ENCODE peak calls at places on chromosome 9, in nine cellular contexts. L is GM23338, B is IMR-90, W is dorsolateral prefrontal cortex, I is stomach, P is ovary, K is tibial artery, S is upper lobe of right lung, E is AG04450. Z is an unnamed sample.

GRCh38 chr9:20658677-20659473 is 25.2 kb upstream of the FOCAD start:
- DNase-seq in L (peak; percentile 56), B (no peak), W (no peak), I (no peak), P (no peak), K (no peak), S (no peak), E (no peak), Z (no peak)

GRCh38 chr9:98097836-98098235 is 21.2 kb downstream of the TRIM14 start:
- DNase-seq in L (no peak), B (no peak), W (no peak), I (no peak), P (no peak), K (no peak), S (no peak), E (no peak), Z (no peak)

GRCh38 chr9:112179816-112180215 is 4.7 kb upstream of the SUSD1 start:
- DNase-seq in L (no peak), B (no peak), W (no peak), I (no peak), P (no peak), K (no peak), S (no peak), E (no peak), Z (no peak)

GRCh38 chr9:97046228-97046627 is 7.3 kb upstream of the CTSV start:
- DNase-seq in L (peak; percentile 80), B (peak; percentile 7), W (no peak), I (peak; percentile 76), P (peak; percentile 32), K (no peak), S (peak; percentile 80), E (no peak), Z (no peak)

GRCh38 chr9:69532359-69532758 is 139.8 kb downstream of the APBA1 start:
- DNase-seq in L (no peak), B (peak; percentile 35), W (no peak), I (no peak), P (no peak), K (no peak), S (no peak), E (no peak), Z (no peak)

GRCh38 chr9:129610473-129611301 is 10.2 kb downstream of the C9orf50 start:
- DNase-seq in L (peak; percentile 92), B (peak; percentile 58), W (peak; percentile 64), I (peak; percentile 82), P (peak; percentile 90), K (peak; percentile 73), S (peak; percentile 88), E (no peak), Z (peak; percentile 89)

GRCh38 chr9:135968601-135969000 is 7.4 kb upstream of the UBAC1 start:
- DNase-seq in L (no peak), B (no peak), W (no peak), I (no peak), P (no peak), K (no peak), S (no peak), E (no peak), Z (no peak)

GRCh38 chr9:81318571-81318970 is 370.8 kb downstream of the TLE1 start:
- DNase-seq in L (no peak), B (peak; percentile 72), W (no peak), I (no peak), P (no peak), K (no peak), S (no peak), E (peak; percentile 4), Z (no peak)

GRCh38 chr9:36765077-36765390 is 192.3 kb downstream of the MELK start:
- DNase-seq in L (no peak), B (no peak), W (peak; percentile 15), I (no peak), P (no peak), K (no peak), S (no peak), E (no peak), Z (no peak)

GRCh38 chr9:1604942-1605560 is 410.1 kb upstream of the SMARCA2 start:
- DNase-seq in L (peak; percentile 74), B (no peak), W (no peak), I (no peak), P (no peak), K (no peak), S (no peak), E (no peak), Z (no peak)

GRCh38 chr9:12368569-12368968 is 324.6 kb upstream of the TYRP1 start:
- DNase-seq in L (peak; percentile 8), B (no peak), W (no peak), I (no peak), P (no peak), K (no peak), S (no peak), E (no peak), Z (no peak)

GRCh38 chr9:137044502-137045177 is 1.3 kb downstream of the NPDC1 start:
- DNase-seq in L (no peak), B (no peak), W (no peak), I (peak; percentile 83), P (no peak), K (no peak), S (no peak), E (no peak), Z (no peak)

GRCh38 chr9:36985769-36986547 is 48.1 kb downstream of the PAX5 start:
- DNase-seq in L (peak; percentile 86), B (no peak), W (no peak), I (no peak), P (no peak), K (no peak), S (peak; percentile 33), E (no peak), Z (no peak)

GRCh38 chr9:80320480-80320879 is 748.7 kb downstream of the TLE4 start:
- DNase-seq in L (no peak), B (no peak), W (no peak), I (no peak), P (no peak), K (no peak), S (no peak), E (no peak), Z (no peak)

GRCh38 chr9:126756876-126757415 is 47.9 kb upstream of the ZBTB43 start:
- DNase-seq in L (no peak), B (no peak), W (no peak), I (no peak), P (no peak), K (no peak), S (no peak), E (no peak), Z (no peak)

GRCh38 chr9:137423810-137424291 is 658 bp downstream of the NOXA1 start:
- DNase-seq in L (peak; percentile 34), B (no peak), W (no peak), I (peak; percentile 71), P (peak; percentile 72), K (no peak), S (peak; percentile 79), E (no peak), Z (no peak)

GRCh38 chr9:93659837-93660177 is 83.4 kb downstream of the PHF2 start:
- DNase-seq in L (no peak), B (peak; percentile 15), W (no peak), I (no peak), P (peak; percentile 19), K (no peak), S (peak; percentile 42), E (no peak), Z (no peak)

GRCh38 chr9:92642041-92642451 is 27.9 kb downstream of the IPPK start:
- DNase-seq in L (no peak), B (no peak), W (no peak), I (peak; percentile 16), P (peak; percentile 18), K (no peak), S (no peak), E (no peak), Z (no peak)
- H3K27ac ChIP-seq in L (no peak overlapping the region), B (no peak overlapping the region), W (no peak overlapping the region), I (no peak overlapping the region), P (no peak overlapping the region), K (no peak overlapping the region), S (no peak overlapping the region), E (no peak overlapping the region), Z (no peak overlapping the region)

GRCh38 chr9:120874226-120874839 is 2.7 kb downstream of the PHF19 start:
- DNase-seq in L (no peak), B (no peak), W (no peak), I (no peak), P (no peak), K (no peak), S (peak; percentile 36), E (no peak), Z (no peak)
- H3K27ac ChIP-seq in L (peak overlapping the region; percentile 93), B (no peak overlapping the region), W (no peak overlapping the region), I (peak overlapping the region; percentile 35), P (no peak overlapping the region), K (peak overlapping the region; percentile 99), S (no peak overlapping the region), E (no peak overlapping the region), Z (no peak overlapping the region)

GRCh38 chr9:34996905-34997279 is 7.3 kb downstream of the DNAJB5 start:
- DNase-seq in L (no peak), B (no peak), W (no peak), I (no peak), P (no peak), K (no peak), S (no peak), E (no peak), Z (peak; percentile 61)
- H3K27ac ChIP-seq in L (no peak overlapping the region), B (no peak overlapping the region), W (no peak overlapping the region), I (peak overlapping the region; percentile 99), P (no peak overlapping the region), K (peak overlapping the region; percentile 37), S (no peak overlapping the region), E (no peak overlapping the region), Z (peak overlapping the region; percentile 99)

DNA sequence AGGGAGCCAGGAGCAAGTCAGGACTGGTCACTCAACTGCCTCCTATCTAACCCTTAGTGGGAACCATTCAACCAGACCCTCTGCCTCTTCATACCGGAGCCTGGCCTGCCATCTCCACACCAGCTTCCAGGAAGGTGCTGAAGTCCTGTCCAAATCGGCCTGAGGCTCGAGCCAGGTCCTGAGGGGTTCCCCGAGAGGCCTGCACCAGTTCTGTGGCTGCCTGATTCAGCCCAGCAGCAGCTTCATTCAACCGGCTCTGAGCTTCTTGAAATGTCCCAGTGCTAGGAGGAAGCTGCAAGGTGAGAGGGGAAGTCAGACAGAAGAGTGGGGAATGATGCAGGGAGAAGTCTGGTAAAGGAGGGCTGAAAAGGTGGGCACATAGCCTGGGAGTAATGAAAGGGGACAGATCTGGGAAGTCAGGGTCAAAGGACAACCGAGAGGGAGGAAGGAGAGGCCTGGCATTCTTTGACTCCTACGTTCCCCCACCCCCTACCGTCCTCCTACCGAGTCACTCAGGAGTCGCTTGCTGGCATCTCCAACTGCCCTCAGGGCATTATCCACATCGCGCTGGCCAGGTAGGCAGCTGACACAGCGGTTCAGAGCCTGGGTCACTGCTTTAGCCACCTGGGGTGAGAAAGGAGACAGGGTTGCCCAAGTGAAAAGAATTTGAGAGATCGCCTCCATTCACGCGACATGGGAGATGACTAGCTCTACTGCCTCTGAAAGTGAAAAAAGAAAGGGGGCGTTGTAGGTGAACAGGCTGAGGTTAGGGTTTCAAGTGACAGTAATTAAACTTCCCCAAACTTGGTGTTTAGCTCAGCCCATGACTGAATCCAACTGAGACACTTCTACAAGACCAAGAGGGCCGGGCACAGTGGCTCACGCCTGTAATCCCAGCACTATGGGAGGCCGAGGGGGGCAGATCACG is 20.2 kb downstream of the TLN1 start:
- DNase-seq in L (no peak), B (no peak), W (no peak), I (no peak), P (no peak), K (no peak), S (no peak), E (no peak), Z (no peak)
- H3K27ac ChIP-seq in L (no peak overlapping the region), B (no peak overlapping the region), W (no peak overlapping the region), I (peak overlapping the region; percentile 72), P (no peak overlapping the region), K (peak overlapping the region; percentile 45), S (no peak overlapping the region), E (no peak overlapping the region), Z (peak overlapping the region; percentile 43)

Z was measured in coronary artery.